ENCODE peak calls at places on chromosomes 3 and 15, in ten cellular contexts. P is Caco-2; W is HTR-8/SVneo; V is activated CD4-positive, CD25-positive, alpha-beta regulatory T cell treated with anti-CD3 and anti-CD28 coated beads, Interleukin-2, amount 50 U/mL, for 16 hours; C is NCI-H1105; I is posterior cingulate gyrus; N is ovary; Q is non-pigmented ciliary epithelial cell; K is thyroid gland; B is upper lobe of right lung. T is an unnamed sample.

GRCh38 chr15:32888221-32888761 is 170.5 kb downstream of the GREM1 start:
- DNase-seq in P (no peak), W (no peak), V (no peak), C (no peak), I (no peak), N (no peak), Q (no peak), K (no peak), B (no peak), T (no peak)

GRCh38 chr15:63381301-63382192 is at the start of gene CA12:
- DNase-seq in P (no peak), W (peak), V (no peak), C (peak), I (peak), N (no peak), Q (no peak), K (peak), B (peak), T (no peak)

GRCh38 chr3:171797873-171798272 is 12.4 kb downstream of the PLD1 start:
- DNase-seq in P (no peak), W (no peak), V (no peak), C (no peak), I (no peak), N (no peak), Q (no peak), K (no peak), B (no peak), T (no peak)

GRCh38 chr3:37197810-37198371 is 23.5 kb upstream of the LRRFIP2 start:
- DNase-seq in P (no peak), W (no peak), V (no peak), C (no peak), I (no peak), N (no peak), Q (no peak), K (no peak), B (no peak), T (no peak)

GRCh38 chr3:46280105-46280797 is 38.0 kb downstream of the CCR3 start:
- DNase-seq in P (no peak), W (peak), V (peak), C (no peak), I (no peak), N (no peak), Q (peak), K (peak), B (no peak), T (no peak)

GRCh38 chr3:15097889-15098288 is 1.1 kb downstream of the RBSN start:
- DNase-seq in P (no peak), W (no peak), V (no peak), C (no peak), I (no peak), N (no peak), Q (no peak), K (no peak), B (no peak), T (no peak)

GRCh38 chr15:43493687-43494472 is 924 bp upstream of the TP53BP1 start:
- DNase-seq in P (no peak), W (no peak), V (no peak), C (no peak), I (no peak), N (no peak), Q (no peak), K (no peak), B (no peak), T (no peak)

GRCh38 chr3:123105201-123106189 is 38.7 kb downstream of the PDIA5 start:
- DNase-seq in P (no peak), W (no peak), V (no peak), C (no peak), I (no peak), N (no peak), Q (no peak), K (peak), B (no peak), T (no peak)

GRCh38 chr3:33911525-33912322 is 113.3 kb downstream of the PDCD6IP start:
- DNase-seq in P (no peak), W (peak), V (no peak), C (no peak), I (no peak), N (no peak), Q (peak), K (no peak), B (no peak), T (no peak)

GRCh38 chr3:192611411-192611810 is 115.9 kb downstream of the FGF12 start:
- DNase-seq in P (no peak), W (no peak), V (no peak), C (no peak), I (no peak), N (no peak), Q (no peak), K (no peak), B (no peak), T (no peak)

GRCh38 chr3:197750863-197751737 is 1.4 kb downstream of the FYTTD1 start:
- DNase-seq in P (no peak), W (no peak), V (no peak), C (no peak), I (peak), N (peak), Q (no peak), K (peak), B (peak), T (no peak)

GRCh38 chr3:30135190-30135589 is 471.2 kb upstream of the TGFBR2 start:
- DNase-seq in P (no peak), W (peak), V (no peak), C (no peak), I (no peak), N (no peak), Q (no peak), K (no peak), B (no peak), T (no peak)

GRCh38 chr3:39141211-39141995 is 12.0 kb downstream of the CSRNP1 start:
- DNase-seq in P (no peak), W (no peak), V (no peak), C (no peak), I (no peak), N (peak), Q (no peak), K (peak), B (peak), T (no peak)

GRCh38 chr3:52882377-52882776 is 15.0 kb downstream of the STIMATE start:
- DNase-seq in P (no peak), W (no peak), V (no peak), C (no peak), I (no peak), N (no peak), Q (no peak), K (peak), B (no peak), T (no peak)

GRCh38 chr3:99658274-99658673 is 19.9 kb downstream of the COL8A1 start:
- DNase-seq in P (no peak), W (no peak), V (no peak), C (no peak), I (no peak), N (no peak), Q (no peak), K (no peak), B (no peak), T (no peak)

GRCh38 chr3:136818191-136818850 is 605 bp upstream of the SLC35G2 start:
- DNase-seq in P (no peak), W (peak), V (no peak), C (no peak), I (no peak), N (peak), Q (peak), K (peak), B (no peak), T (no peak)

GRCh38 chr3:180980612-180981011 is 8.9 kb downstream of the DNAJC19 start:
- DNase-seq in P (no peak), W (no peak), V (no peak), C (no peak), I (no peak), N (no peak), Q (peak), K (no peak), B (no peak), T (no peak)

GRCh38 chr3:5126586-5126985 is 4.5 kb downstream of the ARL8B start:
- DNase-seq in P (no peak), W (no peak), V (no peak), C (no peak), I (no peak), N (no peak), Q (no peak), K (no peak), B (no peak), T (no peak)

GRCh38 chr3:14532691-14533456 is 7.3 kb downstream of the GRIP2 start:
- DNase-seq in P (no peak), W (no peak), V (no peak), C (no peak), I (peak), N (peak), Q (no peak), K (no peak), B (no peak), T (no peak)

GRCh38 chr3:150059241-150059640 is 88.5 kb upstream of the PFN2 start:
- DNase-seq in P (no peak), W (no peak), V (no peak), C (peak), I (no peak), N (no peak), Q (no peak), K (peak), B (no peak), T (peak)

GRCh38 chr3:106333911-106334618 is 465.3 kb upstream of the CBLB start:
- DNase-seq in P (no peak), W (no peak), V (no peak), C (no peak), I (no peak), N (no peak), Q (peak), K (no peak), B (no peak), T (no peak)

GRCh38 chr15:32030795-32031194 is 480 bp downstream of the CHRNA7 start:
- DNase-seq in P (no peak), W (no peak), V (no peak), C (no peak), I (no peak), N (peak), Q (no peak), K (peak), B (peak), T (no peak)

GRCh38 chr3:171028025-171028778 is 1.7 kb upstream of the SLC2A2 start:
- DNase-seq in P (peak), W (peak), V (no peak), C (peak), I (peak), N (peak), Q (peak), K (peak), B (peak), T (peak)

GRCh38 chr3:89506462-89507143 is 399.2 kb downstream of the EPHA3 start:
- DNase-seq in P (no peak), W (no peak), V (no peak), C (no peak), I (no peak), N (no peak), Q (no peak), K (no peak), B (no peak), T (no peak)

GRCh38 chr15:35168464-35168863 is 83.4 kb upstream of the NANOGP8 start:
- DNase-seq in P (no peak), W (no peak), V (no peak), C (no peak), I (no peak), N (no peak), Q (peak), K (no peak), B (no peak), T (no peak)

GRCh38 chr3:161406594-161407555 is 35.6 kb upstream of the SPTSSB start:
- DNase-seq in P (no peak), W (no peak), V (no peak), C (no peak), I (no peak), N (no peak), Q (no peak), K (no peak), B (no peak), T (no peak)

GRCh38 chr3:196927571-196928453 is 14.5 kb downstream of the NCBP2 start:
- DNase-seq in P (no peak), W (no peak), V (no peak), C (no peak), I (no peak), N (no peak), Q (no peak), K (no peak), B (no peak), T (no peak)

GRCh38 chr3:64438837-64439236 is 213.6 kb upstream of the PRICKLE2 start:
- DNase-seq in P (no peak), W (no peak), V (no peak), C (no peak), I (peak), N (peak), Q (no peak), K (no peak), B (no peak), T (no peak)

GRCh38 chr15:74826372-74826819 is at the start of gene CPLX3:
- DNase-seq in P (no peak), W (no peak), V (no peak), C (no peak), I (peak), N (no peak), Q (no peak), K (peak), B (no peak), T (no peak)

GRCh38 chr3:182629521-182629920 is 163.8 kb upstream of the ATP11B start:
- DNase-seq in P (no peak), W (no peak), V (no peak), C (no peak), I (no peak), N (no peak), Q (no peak), K (no peak), B (no peak), T (no peak)

GRCh38 chr3:37457392-37458065 is 283.1 kb upstream of the LRRFIP2 start:
- DNase-seq in P (no peak), W (no peak), V (no peak), C (no peak), I (no peak), N (no peak), Q (no peak), K (peak), B (no peak), T (no peak)

T was measured in NCI-H2107.